ENCODE peak calls at places on chromosomes 1 and 21, in nine cellular contexts. G is neural progenitor cell, D is keratinocyte, U is IMR-90, K is adipocyte, Z is fibroblast of lung, F is endothelial cell of umbilical vein, O is endodermal cell, T is mesenchymal stem cell. M is an unnamed sample. For H3K36me3, the result is how much of the 10 kb centered on the place peaks cover.

GRCh38 chr1:5830771-5831599 is 161.2 kb downstream of the NPHP4 start:
- DNase-seq in U (no peak), K (no peak), Z (no peak), G (peak), D (no peak), T (no peak), O (peak), F (no peak), M (no peak)

GRCh38 chr1:119091618-119092017 is 48.8 kb downstream of the WARS2 start:
- DNase-seq in O (no peak), F (no peak), K (no peak), T (no peak), U (no peak), Z (peak), D (no peak), G (no peak), M (no peak)

GRCh38 chr1:228379165-228379460 is 27.5 kb downstream of the TRIM11 start:
- DNase-seq in O (peak), K (peak), T (peak), Z (peak), G (peak), U (no peak), F (no peak), D (no peak), M (peak)

GRCh38 chr1:206136241-206136640 is 19.1 kb upstream of the AVPR1B start:
- DNase-seq in D (no peak), Z (no peak), G (no peak), O (no peak), K (no peak), F (no peak), T (no peak), U (no peak), M (no peak)

GRCh38 chr21:31618696-31619430 is 40.6 kb upstream of the SOD1 start:
- DNase-seq in K (no peak), G (no peak), Z (peak), O (no peak), F (no peak), T (peak), D (no peak), U (no peak), M (no peak)

GRCh38 chr1:198118136-198118535 is 38.7 kb upstream of the NEK7 start:
- DNase-seq in Z (peak), O (no peak), T (peak), F (peak), K (peak), U (peak), G (no peak), D (no peak), M (peak)

GRCh38 chr1:7153464-7153863 is 368.2 kb downstream of the CAMTA1 start:
- DNase-seq in F (no peak), O (peak), T (no peak), D (no peak), Z (no peak), U (no peak), G (no peak), K (no peak), M (no peak)

GRCh38 chr21:31897311-31897710 is 24.5 kb downstream of the HUNK start:
- DNase-seq in T (no peak), F (no peak), G (no peak), Z (peak), K (no peak), U (peak), D (no peak), O (peak), M (no peak)

GRCh38 chr1:116290085-116290670 is 82.9 kb upstream of the ATP1A1 start:
- DNase-seq in T (peak), F (no peak), U (no peak), O (no peak), Z (no peak), K (peak), D (peak), G (no peak), M (no peak)

GRCh38 chr1:5864256-5864655 is 128.0 kb downstream of the NPHP4 start:
- DNase-seq in G (no peak), Z (no peak), F (no peak), K (no peak), O (no peak), T (no peak), D (no peak), U (no peak), M (no peak)

GRCh38 chr21:42117229-42118048 is 46.3 kb downstream of the UMODL1 start:
- DNase-seq in K (peak), G (peak), F (peak), U (peak), D (no peak), T (peak), Z (peak), O (peak), M (peak)

GRCh38 chr1:27719286-27720251 is 6.2 kb upstream of the FAM76A start:
- DNase-seq in U (peak), G (no peak), Z (no peak), T (peak), F (peak), K (peak), D (no peak), O (no peak), M (no peak)

GRCh38 chr1:3066250-3066711 is 2.7 kb upstream of the PRDM16 start:
- DNase-seq in T (peak), Z (no peak), U (no peak), D (no peak), F (no peak), O (peak), G (peak), K (no peak), M (no peak)

GRCh38 chr1:229699613-229700242 is 73.7 kb downstream of the URB2 start:
- DNase-seq in F (no peak), G (no peak), D (no peak), Z (peak), K (peak), T (peak), U (no peak), O (no peak), M (no peak)

GRCh38 chr1:52713590-52713989 is 12.7 kb upstream of the ZYG11B start:
- DNase-seq in D (no peak), K (no peak), O (no peak), F (no peak), U (no peak), Z (no peak), G (no peak), T (no peak), M (no peak)

GRCh38 chr1:87869563-87869962 is 540.9 kb downstream of the LMO4 start:
- DNase-seq in G (no peak), K (peak), U (peak), D (no peak), T (peak), Z (peak), O (no peak), F (peak), M (no peak)

GRCh38 chr1:164891615-164892014 is 332.6 kb downstream of the PBX1 start:
- DNase-seq in G (no peak), F (no peak), D (no peak), Z (no peak), K (no peak), O (peak), U (no peak), T (no peak), M (no peak)

GRCh38 chr1:204685236-204686006 is at the start of gene LRRN2:
- DNase-seq in F (no peak), O (peak), D (no peak), Z (peak), T (no peak), K (peak), U (no peak), G (peak), M (peak)

GRCh38 chr1:71019248-71019647 is 28.4 kb downstream of the PTGER3 start:
- DNase-seq in F (no peak), U (no peak), Z (no peak), D (no peak), T (no peak), G (no peak), O (no peak), K (no peak), M (no peak)

GRCh38 chr21:40683349-40683748 is 163.6 kb downstream of the DSCAM start:
- DNase-seq in F (no peak), K (no peak), G (no peak), Z (no peak), D (no peak), U (no peak), O (no peak), T (no peak), M (no peak)

GRCh38 chr1:244319283-244320132 is 132.2 kb downstream of the ADSS2 start:
- DNase-seq in K (peak), Z (peak), O (no peak), T (peak), U (peak), G (no peak), D (no peak), F (no peak), M (no peak)

GRCh38 chr1:116433283-116434257 is 60.5 kb downstream of the ATP1A1 start:
- DNase-seq in K (peak), F (no peak), G (peak), Z (peak), O (no peak), T (no peak), U (peak), D (no peak), M (peak)

GRCh38 chr1:88736633-88737248 is 52.7 kb downstream of the PKN2 start:
- DNase-seq in T (peak), O (peak), K (peak), F (peak), D (peak), U (peak), G (peak), Z (peak), M (peak)

GRCh38 chr1:19505694-19506457 is 20.5 kb upstream of the CAPZB start:
- DNase-seq in U (no peak), F (no peak), Z (no peak), T (no peak), O (no peak), D (no peak), K (no peak), G (no peak), M (peak)

DNA sequence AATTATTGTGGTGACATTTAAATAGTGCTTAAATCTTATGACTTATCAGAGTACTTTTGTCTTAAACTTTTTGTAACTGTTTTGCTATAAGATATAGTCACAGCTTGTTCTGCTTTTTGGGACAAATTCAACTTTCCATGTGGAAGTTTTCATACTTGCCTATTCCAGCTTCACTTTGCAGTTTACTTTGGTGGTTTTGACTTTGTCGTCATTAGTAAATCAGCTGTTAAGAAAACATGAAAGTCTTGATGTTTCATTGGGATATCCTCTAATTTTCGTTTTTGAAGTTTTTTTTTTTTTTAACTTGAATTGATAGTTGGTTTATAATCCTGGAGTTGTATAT is 31.3 kb downstream of the SDCCAG8 start:
- DNase-seq in O (no peak), G (no peak), T (peak), U (peak), F (no peak), K (no peak), Z (peak), D (no peak), M (no peak)
- H3K9ac ChIP-seq in O (no peak), G (no peak), T (peak), U (no peak), F (peak), K (no peak), Z (no peak), D (no peak), M (no peak)

DNA sequence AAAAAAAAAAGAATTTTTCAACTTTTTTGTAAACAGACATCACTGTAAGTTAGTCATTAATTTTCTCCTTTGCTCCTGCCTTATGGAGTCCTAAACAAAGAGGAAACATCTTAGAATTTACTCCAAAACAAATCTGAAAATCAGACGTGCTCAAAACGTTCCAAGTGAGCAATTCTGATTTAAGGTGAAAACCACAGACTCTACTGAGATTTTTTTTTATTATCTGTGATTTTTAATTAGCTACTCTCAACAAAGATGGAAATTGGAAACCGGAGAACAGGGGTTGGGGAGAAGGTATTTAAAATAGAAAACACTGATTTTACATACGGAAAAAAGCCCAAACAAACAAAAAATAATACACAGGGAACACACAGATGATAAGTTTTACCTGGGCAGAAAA is 7.8 kb upstream of the CTSK start:
- DNase-seq in U (no peak), T (no peak), F (no peak), K (no peak), O (no peak), D (no peak), Z (no peak), G (no peak), M (no peak)
- H3K36me3 ChIP-seq in U (under half), T (half or more), F (under half), K (half or more), O (half or more), D (under half), Z (under half), G (under half), M (under half)

GRCh38 chr1:17624540-17625256 is 85.2 kb downstream of the ARHGEF10L start:
- DNase-seq in F (no peak), U (peak), K (peak), Z (peak), G (no peak), T (no peak), O (no peak), D (peak), M (no peak)

GRCh38 chr1:17630048-17630830 is 90.7 kb downstream of the ARHGEF10L start:
- DNase-seq in F (no peak), G (no peak), K (peak), D (no peak), T (no peak), Z (no peak), O (no peak), U (no peak), M (peak)

GRCh38 chr1:17631410-17631809 is 91.9 kb downstream of the ARHGEF10L start:
- DNase-seq in F (no peak), O (no peak), K (no peak), D (no peak), U (no peak), Z (no peak), T (no peak), G (no peak), M (no peak)

GRCh38 chr1:17629460-17629859 is 90.0 kb downstream of the ARHGEF10L start:
- DNase-seq in O (peak), F (no peak), U (no peak), Z (no peak), K (no peak), D (no peak), G (peak), T (no peak), M (no peak)

DNA sequence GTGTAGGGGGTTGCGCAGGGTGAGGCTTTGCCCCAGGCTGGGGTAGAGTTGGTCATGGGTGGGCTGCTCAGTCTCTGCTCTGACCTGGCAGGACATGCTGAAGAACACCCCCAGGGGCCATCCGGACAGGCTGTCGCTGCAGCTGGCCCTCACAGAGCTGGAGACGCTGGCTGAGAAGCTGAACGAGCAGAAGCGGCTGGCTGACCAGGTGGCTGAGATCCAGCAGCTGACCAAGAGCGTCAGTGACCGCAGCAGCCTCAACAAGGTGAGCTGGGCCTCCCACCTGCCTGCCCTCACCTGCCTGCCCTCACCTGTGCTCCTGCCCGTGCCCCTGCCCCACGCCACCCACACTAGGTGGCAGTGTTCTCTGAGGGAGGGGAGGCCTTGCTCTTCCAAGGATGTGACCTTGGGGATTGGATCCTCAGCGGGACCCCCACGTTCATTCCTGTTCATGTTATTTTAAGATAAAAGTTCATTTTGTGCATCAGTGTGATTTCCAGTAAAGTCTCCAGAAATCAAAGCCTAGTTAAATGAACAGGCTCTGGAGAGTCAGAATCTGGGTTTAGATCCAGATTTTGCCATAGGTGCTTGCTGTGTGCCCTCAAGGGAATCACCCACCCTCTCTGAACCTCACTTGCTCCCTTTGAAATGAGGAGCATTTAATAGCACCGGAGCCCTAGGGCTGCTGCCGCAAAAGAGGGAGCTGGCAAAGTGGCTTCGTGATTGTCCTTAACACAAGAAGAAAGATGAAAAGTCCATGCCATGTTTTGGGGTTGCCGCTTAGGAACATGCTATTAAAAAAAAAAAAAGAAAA is 87.9 kb downstream of the ARHGEF10L start:
- DNase-seq in K (no peak), O (no peak), D (no peak), Z (no peak), G (no peak), T (no peak), U (no peak), F (no peak), M (no peak)
- H3K9ac ChIP-seq in K (no peak), O (no peak), D (no peak), Z (no peak), G (no peak), T (no peak), U (no peak), F (no peak), M (no peak)

GRCh38 chr1:75794382-75794781 is 2.3 kb upstream of the MSH4 start:
- DNase-seq in U (no peak), T (no peak), F (no peak), O (no peak), K (no peak), G (peak), Z (no peak), D (no peak), M (no peak)

GRCh38 chr1:75795703-75796193 is 934 bp upstream of the MSH4 start:
- DNase-seq in Z (no peak), D (no peak), K (no peak), O (peak), T (no peak), G (no peak), U (no peak), F (no peak), M (no peak)

GRCh38 chr1:75797273-75797588 is 549 bp downstream of the MSH4 start:
- DNase-seq in T (no peak), F (no peak), K (no peak), D (no peak), G (no peak), O (no peak), U (no peak), Z (peak), M (no peak)

GRCh38 chr1:75796376-75797272 is at the start of gene MSH4:
- DNase-seq in K (no peak), T (no peak), U (no peak), F (no peak), Z (peak), D (no peak), G (no peak), O (peak), M (no peak)

DNA sequence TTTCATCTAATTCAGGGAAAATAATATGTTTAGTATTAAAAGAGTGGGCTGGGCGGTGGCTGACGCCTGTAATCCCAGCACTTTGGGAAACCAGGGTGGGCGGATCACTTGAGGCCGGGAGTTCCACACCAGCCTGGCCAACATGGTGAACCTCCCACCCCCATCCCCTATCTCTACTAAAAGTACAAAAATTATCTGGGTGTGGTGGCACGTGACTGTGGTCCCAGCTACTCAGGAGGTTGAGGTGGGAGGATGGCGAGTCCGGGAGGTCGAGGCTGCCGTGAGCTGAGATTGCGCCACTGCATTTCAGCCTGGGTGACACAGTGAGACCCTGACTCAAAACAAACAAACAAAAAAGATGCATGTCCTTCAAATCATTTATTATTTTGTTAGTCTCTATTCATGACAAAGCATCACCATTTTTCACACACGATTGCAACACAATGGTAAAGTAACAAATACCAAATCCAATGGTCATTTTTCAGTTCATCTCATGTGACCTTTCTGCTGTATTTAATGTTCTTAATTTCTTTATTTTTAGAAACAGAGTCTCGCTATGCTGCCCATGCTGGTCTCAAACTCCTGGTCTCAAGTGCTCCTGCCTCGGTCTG is 1.0 kb downstream of the MSH4 start:
- DNase-seq in G (no peak), T (no peak), O (no peak), K (peak), Z (no peak), D (no peak), U (no peak), F (no peak), M (no peak)
- H3K36me3 ChIP-seq in G (under half), T (under half), O (half or more), K (under half), Z (under half), D (under half), U (under half), F (under half), M (under half)

GRCh38 chr1:90534669-90535379 is 182.3 kb downstream of the BARHL2 start:
- DNase-seq in Z (no peak), D (no peak), K (no peak), T (no peak), O (no peak), U (no peak), F (no peak), G (peak), M (no peak)
- H3K9ac ChIP-seq in Z (no peak), D (no peak), K (no peak), T (no peak), O (no peak), U (no peak), F (no peak), G (no peak), M (no peak)